ENCODE peak calls at places on chromosomes 12 and 14, in five cellular contexts. H is cardiac fibroblast; Q is CD8-positive, alpha-beta T cell; K is endothelial cell; S is foreskin fibroblast. M is an unnamed sample.

GRCh38 chr12:76256904-76257303 is 91.3 kb downstream of the BBS10 start:
- DNase-seq in H (no peak), Q (no peak), K (no peak), S (no peak), M (no peak)

GRCh38 chr14:94390372-94391086 is 2.1 kb upstream of the SERPINA1 start:
- DNase-seq in H (no peak), Q (no peak), K (no peak), S (no peak), M (no peak)

GRCh38 chr12:75982974-75983660 is 48.5 kb downstream of the PHLDA1 start:
- DNase-seq in H (peak), Q (no peak), K (no peak), S (no peak), M (no peak)

GRCh38 chr12:18165422-18165871 is 75.5 kb upstream of the RERGL start:
- DNase-seq in H (peak), Q (no peak), K (no peak), S (peak), M (no peak)

GRCh38 chr14:103688906-103689902 is 26.0 kb downstream of the XRCC3 start:
- DNase-seq in H (peak), Q (no peak), K (no peak), S (peak), M (no peak)

GRCh38 chr12:53782093-53782703 is 30.4 kb upstream of the CISTR start:
- DNase-seq in H (no peak), Q (no peak), K (no peak), S (no peak), M (no peak)

GRCh38 chr14:34227834-34228662 is 234.0 kb downstream of the SPTSSA start:
- DNase-seq in H (peak), Q (peak), K (peak), S (peak), M (peak)

GRCh38 chr12:119410396-119410795 is 75.9 kb downstream of the CCDC60 start:
- DNase-seq in H (no peak), Q (no peak), K (no peak), S (no peak), M (no peak)

GRCh38 chr12:23891115-23891514 is 58.4 kb downstream of the SOX5 start:
- DNase-seq in H (no peak), Q (no peak), K (no peak), S (no peak), M (no peak)

GRCh38 chr12:55037349-55037748 is 17.6 kb downstream of the NEUROD4 start:
- DNase-seq in H (no peak), Q (no peak), K (no peak), S (no peak), M (no peak)

GRCh38 chr12:67222302-67222701 is 46.9 kb upstream of the CAND1 start:
- DNase-seq in H (peak), Q (no peak), K (peak), S (peak), M (no peak)

GRCh38 chr14:56135001-56135400 is 16.8 kb downstream of the PELI2 start:
- DNase-seq in H (no peak), Q (no peak), K (no peak), S (no peak), M (no peak)

GRCh38 chr14:93332032-93332852 is 594 bp downstream of the BTBD7 start:
- DNase-seq in H (peak), Q (no peak), K (peak), S (peak), M (peak)

GRCh38 chr12:97275261-97276197 is 187.1 kb upstream of the RMST start:
- DNase-seq in H (no peak), Q (no peak), K (no peak), S (no peak), M (no peak)

GRCh38 chr14:68291820-68292219 is 472.2 kb downstream of the RAD51B start:
- DNase-seq in H (no peak), Q (no peak), K (no peak), S (no peak), M (no peak)

GRCh38 chr14:87334997-87335675 is 657.8 kb downstream of the GALC start:
- DNase-seq in H (no peak), Q (no peak), K (no peak), S (peak), M (no peak)

GRCh38 chr12:98002887-98003493 is 512.4 kb upstream of the TMPO start:
- DNase-seq in H (peak), Q (no peak), K (peak), S (peak), M (peak)

GRCh38 chr12:1204581-1205121 is 213.6 kb downstream of the ERC1 start:
- DNase-seq in H (peak), Q (no peak), K (no peak), S (no peak), M (peak)

GRCh38 chr14:47674546-47675238 is 713 bp downstream of the MDGA2 start:
- DNase-seq in H (peak), Q (no peak), K (peak), S (no peak), M (peak)

GRCh38 chr12:64709429-64709828 is 49.8 kb downstream of the GNS start:
- DNase-seq in H (no peak), Q (no peak), K (no peak), S (no peak), M (no peak)

GRCh38 chr12:88245905-88246304 is 103.8 kb downstream of the TMTC3 start:
- DNase-seq in H (peak), Q (no peak), K (no peak), S (peak), M (no peak)

GRCh38 chr14:54606631-54607133 is 39.8 kb downstream of the SAMD4A start:
- DNase-seq in H (peak), Q (no peak), K (no peak), S (peak), M (no peak)

GRCh38 chr12:50251619-50252300 is 31.6 kb downstream of the LIMA1 start:
- DNase-seq in H (no peak), Q (no peak), K (no peak), S (no peak), M (no peak)

GRCh38 chr12:116421785-116422538 is 137.2 kb upstream of the MAP1LC3B2 start:
- DNase-seq in H (no peak), Q (no peak), K (no peak), S (no peak), M (no peak)
- TF ChIP-seq CTCF in H (no peak), Q (no peak), K (no peak), S (no peak), M (no peak)

GRCh38 chr12:124393831-124394230 is 98.9 kb downstream of the RFLNA start:
- DNase-seq in H (no peak), Q (no peak), K (no peak), S (no peak), M (no peak)

GRCh38 chr12:124395986-124396385 is 101.1 kb downstream of the RFLNA start:
- DNase-seq in H (no peak), Q (no peak), K (no peak), S (peak), M (no peak)

GRCh38 chr12:124396544-124397398 is 101.9 kb downstream of the RFLNA start:
- DNase-seq in H (no peak), Q (no peak), K (no peak), S (no peak), M (peak)

GRCh38 chr12:124394462-124395128 is 99.7 kb downstream of the RFLNA start:
- DNase-seq in H (no peak), Q (no peak), K (no peak), S (peak), M (no peak)

GRCh38 chr12:124395284-124395752 is 100.4 kb downstream of the RFLNA start:
- DNase-seq in H (peak), Q (no peak), K (no peak), S (no peak), M (peak)
- TF ChIP-seq CTCF in H (no peak), Q (no peak), K (no peak), S (no peak), M (peak)

DNA sequence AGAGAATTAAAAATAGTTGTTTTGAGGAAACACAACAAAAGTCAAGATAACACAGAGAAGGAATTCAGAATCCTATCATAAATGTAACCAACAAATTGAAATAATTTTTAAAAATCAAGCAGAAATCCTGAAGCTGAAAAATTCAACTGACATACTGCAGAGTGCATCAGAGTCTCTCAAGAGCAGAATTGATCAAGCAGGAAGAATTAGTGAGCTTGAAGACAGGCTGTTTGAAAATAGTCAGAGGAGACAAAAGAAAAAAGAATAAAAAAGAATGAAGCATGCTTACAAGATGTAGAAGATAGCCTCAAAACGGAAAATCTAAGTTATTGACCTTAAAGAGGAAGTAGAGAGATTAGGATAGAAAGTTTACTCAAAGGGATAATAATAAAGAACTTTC is 65.8 kb upstream of the PPP2R5C start:
- DNase-seq in H (no peak), Q (no peak), K (no peak), S (no peak), M (no peak)
- TF ChIP-seq CTCF in H (no peak), Q (no peak), K (no peak), S (no peak), M (no peak)

GRCh38 chr12:21334771-21335325 is at the start of gene SLCO1A2:
- DNase-seq in H (peak), Q (no peak), K (no peak), S (no peak), M (no peak)

GRCh38 chr12:21337959-21338704 is 3.4 kb upstream of the SLCO1A2 start:
- DNase-seq in H (no peak), Q (no peak), K (no peak), S (no peak), M (no peak)

GRCh38 chr12:21337453-21337852 is 2.7 kb upstream of the SLCO1A2 start:
- DNase-seq in H (no peak), Q (no peak), K (no peak), S (no peak), M (no peak)

GRCh38 chr12:21336656-21337055 is 1.9 kb upstream of the SLCO1A2 start:
- DNase-seq in H (no peak), Q (no peak), K (no peak), S (no peak), M (no peak)

DNA sequence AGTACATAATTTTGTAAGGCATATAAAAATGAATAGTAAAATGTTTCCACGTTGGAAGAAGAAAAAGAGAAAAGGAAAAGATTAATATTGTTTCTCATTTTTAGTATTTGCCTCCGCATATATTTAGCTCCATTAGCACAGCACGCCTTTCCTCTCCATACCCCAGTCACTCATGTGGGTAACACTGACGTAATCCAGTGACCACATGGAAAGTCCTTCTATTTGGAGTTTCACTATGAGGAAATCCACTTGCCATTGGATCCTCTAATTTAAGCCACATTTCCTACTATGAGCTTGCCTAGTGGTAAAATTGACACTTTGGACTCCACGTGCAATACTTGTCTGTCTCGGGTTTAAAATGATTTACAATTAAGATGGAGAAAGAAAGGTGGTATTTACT is 5.7 kb upstream of the SLCO1A2 start:
- DNase-seq in H (no peak), Q (no peak), K (no peak), S (no peak), M (no peak)
- TF ChIP-seq CTCF in H (no peak), Q (no peak), K (no peak), S (no peak), M (no peak)

GRCh38 chr14:99224116-99224910 is 47.7 kb downstream of the BCL11B start:
- DNase-seq in H (no peak), Q (no peak), K (no peak), S (no peak), M (no peak)
- TF ChIP-seq CTCF in H (no peak), Q (no peak), K (no peak), S (no peak), M (no peak)